ENCODE peak calls at places on chromosomes 6 and 20, in four cellular contexts. Q, C, K and W are unnamed samples. For H3K4me1, the result is how much of the 10 kb centered on the place peaks cover.

GRCh38 chr6:118500130-118501015 is 47.7 kb upstream of the PLN start:
- DNase-seq in C (no peak), K (no peak), Q (no peak), W (no peak)

GRCh38 chr6:146860583-146860982 is 261.8 kb downstream of the ADGB start:
- DNase-seq in K (no peak), Q (no peak), C (no peak), W (no peak)

GRCh38 chr6:32982084-32982701 is 13.8 kb downstream of the BRD2 start:
- DNase-seq in Q (no peak), K (no peak), C (no peak), W (no peak)

GRCh38 chr6:139863356-139863755 is 488.9 kb upstream of the CITED2 start:
- DNase-seq in Q (no peak), K (no peak), C (no peak), W (no peak)

GRCh38 chr6:112503210-112503609 is 156.1 kb downstream of the RFPL4B start:
- DNase-seq in C (no peak), K (no peak), Q (no peak), W (no peak)

GRCh38 chr6:146914563-146915483 is 289.4 kb upstream of the STXBP5 start:
- DNase-seq in C (peak), K (no peak), Q (no peak), W (no peak)

GRCh38 chr6:80468398-80468797 is 361.9 kb downstream of the BCKDHB start:
- DNase-seq in Q (peak), K (no peak), C (no peak), W (no peak)

GRCh38 chr6:23301546-23301945 is 732.2 kb downstream of the HDGFL1 start:
- DNase-seq in C (no peak), K (no peak), Q (no peak), W (no peak)

GRCh38 chr6:130778946-130779657 is 48.1 kb upstream of the SMLR1 start:
- DNase-seq in C (no peak), Q (no peak), K (no peak), W (no peak)

GRCh38 chr20:62583424-62583920 is 58.8 kb upstream of the SLCO4A1 start:
- DNase-seq in K (no peak), Q (no peak), C (no peak), W (no peak)

GRCh38 chr20:62195072-62195400 is 12.2 kb downstream of the MTG2 start:
- DNase-seq in C (peak), Q (no peak), K (no peak), W (no peak)

GRCh38 chr20:23856226-23856625 is 23.3 kb downstream of the CST5 start:
- DNase-seq in K (no peak), Q (no peak), C (no peak), W (no peak)

GRCh38 chr6:108235121-108235520 is 25.7 kb downstream of the SNX3 start:
- DNase-seq in C (no peak), K (no peak), Q (no peak), W (no peak)

GRCh38 chr20:44031001-44031574 is 116.4 kb downstream of the TOX2 start:
- DNase-seq in Q (no peak), C (no peak), K (no peak), W (no peak)
- H3K4me3 ChIP-seq in Q (no peak), C (no peak), K (no peak), W (no peak)

DNA sequence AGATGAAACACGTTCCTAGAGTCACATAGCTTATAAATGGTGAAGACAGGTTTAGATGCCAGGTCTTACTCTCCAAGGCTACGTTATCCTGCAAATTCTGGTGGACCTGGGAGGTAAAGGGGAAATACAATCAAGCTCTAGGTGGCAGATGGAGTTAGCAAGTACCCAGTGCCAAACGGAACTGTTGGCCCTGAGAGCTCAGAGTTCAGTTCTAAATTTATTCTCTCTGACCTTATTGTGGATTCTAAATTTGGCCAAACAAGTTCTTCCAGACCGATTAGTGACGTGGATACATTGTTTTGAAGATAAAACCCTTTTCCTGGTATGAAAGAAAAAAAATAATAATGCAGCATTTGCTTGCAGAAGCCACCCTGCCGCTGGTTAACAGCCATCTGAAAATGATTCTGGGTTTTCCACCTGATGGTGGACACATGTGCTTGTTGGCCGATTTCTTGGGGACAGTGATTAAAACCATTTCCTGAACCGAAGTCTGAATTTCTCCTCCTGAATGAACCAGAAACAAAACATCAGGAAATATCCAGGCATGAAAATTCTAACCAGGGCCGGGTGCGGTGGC is 32.5 kb downstream of the RIPOR3 start:
- DNase-seq in Q (no peak), C (no peak), K (no peak), W (no peak)
- H3K4me1 ChIP-seq in Q (half or more), C (under half), K (under half), W (under half)

GRCh38 chr6:129673758-129674157 is 36.2 kb downstream of the ARHGAP18 start:
- DNase-seq in Q (no peak), C (no peak), K (no peak), W (no peak)

GRCh38 chr6:129671442-129672344 is 38.3 kb downstream of the ARHGAP18 start:
- DNase-seq in Q (peak), C (no peak), K (peak), W (no peak)

GRCh38 chr6:129672345-129672691 is 37.7 kb downstream of the ARHGAP18 start:
- DNase-seq in K (no peak), Q (no peak), C (no peak), W (no peak)

GRCh38 chr6:129670634-129671033 is 39.3 kb downstream of the ARHGAP18 start:
- DNase-seq in C (no peak), K (no peak), Q (no peak), W (no peak)

GRCh38 chr6:129672883-129673631 is 36.9 kb downstream of the ARHGAP18 start:
- DNase-seq in Q (peak), K (no peak), C (no peak), W (no peak)
- H3K4me3 ChIP-seq in Q (no peak), K (no peak), C (no peak), W (no peak)

DNA sequence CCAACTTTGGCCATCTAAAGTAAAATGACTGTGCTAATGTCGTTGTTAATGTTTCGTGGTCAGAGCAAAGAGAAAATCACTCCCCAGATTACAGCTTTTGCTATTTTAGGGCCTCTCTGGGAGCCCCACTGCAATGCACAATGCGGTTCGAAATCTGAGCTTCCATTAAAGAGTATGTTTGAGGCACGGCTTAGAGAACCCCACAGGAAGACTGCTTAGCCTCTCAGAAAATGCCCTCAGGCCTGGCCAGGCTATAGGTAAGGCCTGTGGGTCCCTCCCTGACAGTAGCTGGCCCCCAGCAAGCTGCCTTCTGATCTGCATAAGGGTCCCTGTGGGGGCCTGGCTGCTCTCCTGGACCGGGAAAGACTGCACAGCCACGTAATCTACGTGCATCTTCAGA is 274.6 kb downstream of the PTPRT start:
- DNase-seq in Q (no peak), C (no peak), K (no peak), W (no peak)
- H3K4me1 ChIP-seq in Q (under half), C (under half), K (under half), W (under half)

GRCh38 chr6:31795616-31796298 is at the start of gene VARS1:
- DNase-seq in C (peak), Q (peak), K (peak), W (peak)

GRCh38 chr6:31794866-31795615 is 511 bp downstream of the VARS1 start:
- DNase-seq in K (no peak), C (peak), Q (no peak), W (peak)

GRCh38 chr6:31792090-31792374 is 3.5 kb downstream of the VARS1 start:
- DNase-seq in C (no peak), Q (no peak), K (no peak), W (no peak)

GRCh38 chr6:31792741-31793140 is 2.8 kb downstream of the VARS1 start:
- DNase-seq in C (no peak), K (no peak), Q (no peak), W (peak)

GRCh38 chr6:31794294-31794865 is 1.2 kb downstream of the VARS1 start:
- DNase-seq in C (no peak), Q (no peak), K (no peak), W (no peak)
- H3K4me3 ChIP-seq in C (peak), Q (peak), K (peak), W (peak)

GRCh38 chr20:8227293-8227692 is 95.2 kb downstream of the PLCB1 start:
- DNase-seq in C (no peak), K (no peak), Q (no peak), W (no peak)

GRCh38 chr20:8231038-8231437 is 99.0 kb downstream of the PLCB1 start:
- DNase-seq in Q (no peak), C (no peak), K (no peak), W (no peak)

GRCh38 chr20:8228315-8228714 is 96.2 kb downstream of the PLCB1 start:
- DNase-seq in C (no peak), Q (no peak), K (no peak), W (no peak)

GRCh38 chr20:8226106-8226505 is 94.0 kb downstream of the PLCB1 start:
- DNase-seq in K (no peak), C (no peak), Q (no peak), W (no peak)

DNA sequence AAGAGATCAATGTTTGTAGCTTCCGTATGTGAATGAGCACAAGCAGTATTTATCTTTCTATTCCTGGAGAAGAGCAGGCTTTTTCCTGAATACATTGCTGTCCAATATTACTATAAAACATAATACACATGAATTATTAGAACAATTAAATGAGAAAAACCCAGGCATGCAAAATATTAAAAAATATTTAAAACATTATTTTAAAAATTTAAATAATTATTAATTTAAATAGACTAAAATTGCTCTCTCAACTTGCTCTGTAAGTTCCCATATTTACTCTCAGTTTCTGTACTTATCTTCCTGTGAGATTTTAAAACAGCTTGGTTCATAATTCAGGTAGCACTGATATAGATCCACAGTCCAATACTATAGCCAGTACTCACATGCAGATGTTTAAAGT is 97.0 kb downstream of the PLCB1 start:
- DNase-seq in K (no peak), C (no peak), Q (no peak), W (no peak)
- H3K4me1 ChIP-seq in K (under half), C (under half), Q (under half), W (under half)

GRCh38 chr20:46400253-46400652 is 6.2 kb downstream of the ELMO2 start:
- DNase-seq in Q (no peak), C (no peak), K (no peak), W (no peak)
- H3K4me3 ChIP-seq in Q (no peak), C (no peak), K (no peak), W (no peak)

DNA sequence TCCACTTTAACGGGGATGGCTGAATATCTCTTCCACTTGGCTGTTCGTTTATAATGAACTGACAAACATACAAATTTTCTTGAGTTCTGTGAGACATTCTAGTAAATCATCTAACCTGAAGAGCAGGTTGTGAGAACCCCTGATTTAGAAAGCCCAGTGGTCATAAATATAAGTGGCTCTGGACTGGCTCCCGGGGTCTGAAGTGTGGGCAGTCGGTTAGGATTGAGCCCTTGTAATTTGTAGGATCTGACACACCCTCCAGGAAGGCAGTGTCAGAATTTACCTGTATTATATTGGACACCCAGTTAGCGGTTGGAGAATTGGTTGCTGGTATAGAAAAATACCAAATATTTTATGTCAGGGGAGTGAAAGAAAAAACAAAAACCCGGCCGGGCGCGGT is 6.8 kb upstream of the GMEB2 start:
- DNase-seq in C (no peak), Q (no peak), K (no peak), W (no peak)
- H3K4me1 ChIP-seq in C (under half), Q (under half), K (under half), W (under half)